ENCODE peak calls at places on chromosomes 11 and 22, in six cellular contexts. One of them, this sample, is unnamed.

GRCh38 chr11:63022422-63022821 is 6.8 kb upstream of the SLC22A8 start:
- DNase-seq in fibroblast of pulmonary artery: no peak
- DNase-seq in neural progenitor cell: no peak
- DNase-seq in GM10248: no peak
- DNase-seq in cardiac fibroblast: no peak
- DNase-seq in AG10803: no peak
- DNase-seq in this sample: no peak

GRCh38 chr11:29260939-29261705 is 755.7 kb downstream of the KCNA4 start:
- DNase-seq in fibroblast of pulmonary artery: peak
- DNase-seq in neural progenitor cell: no peak
- DNase-seq in GM10248: no peak
- DNase-seq in cardiac fibroblast: peak
- DNase-seq in AG10803: peak
- DNase-seq in this sample: no peak

GRCh38 chr22:45490836-45491235 is 11.8 kb upstream of the FBLN1 start:
- DNase-seq in fibroblast of pulmonary artery: no peak
- DNase-seq in neural progenitor cell: no peak
- DNase-seq in GM10248: no peak
- DNase-seq in cardiac fibroblast: no peak
- DNase-seq in AG10803: no peak
- DNase-seq in this sample: no peak

GRCh38 chr11:100671471-100671870 is 15.6 kb upstream of the ARHGAP42 start:
- DNase-seq in fibroblast of pulmonary artery: no peak
- DNase-seq in neural progenitor cell: no peak
- DNase-seq in GM10248: no peak
- DNase-seq in cardiac fibroblast: peak
- DNase-seq in AG10803: no peak
- DNase-seq in this sample: no peak

GRCh38 chr11:12163181-12163841 is 52.9 kb downstream of the MICAL2 start:
- DNase-seq in fibroblast of pulmonary artery: peak
- DNase-seq in neural progenitor cell: no peak
- DNase-seq in GM10248: no peak
- DNase-seq in cardiac fibroblast: peak
- DNase-seq in AG10803: peak
- DNase-seq in this sample: no peak

GRCh38 chr11:95239871-95240648 is 9.1 kb upstream of the SESN3 start:
- DNase-seq in fibroblast of pulmonary artery: no peak
- DNase-seq in neural progenitor cell: no peak
- DNase-seq in GM10248: no peak
- DNase-seq in cardiac fibroblast: no peak
- DNase-seq in AG10803: no peak
- DNase-seq in this sample: no peak

GRCh38 chr22:27564806-27565205 is 236.8 kb downstream of the MN1 start:
- DNase-seq in fibroblast of pulmonary artery: no peak
- DNase-seq in neural progenitor cell: no peak
- DNase-seq in GM10248: no peak
- DNase-seq in cardiac fibroblast: no peak
- DNase-seq in AG10803: no peak
- DNase-seq in this sample: no peak

GRCh38 chr22:37566329-37566837 is 6.1 kb downstream of the CDC42EP1 start:
- DNase-seq in fibroblast of pulmonary artery: no peak
- DNase-seq in neural progenitor cell: no peak
- DNase-seq in GM10248: peak
- DNase-seq in cardiac fibroblast: no peak
- DNase-seq in AG10803: no peak
- DNase-seq in this sample: no peak

GRCh38 chr11:11722246-11722645 is 100.4 kb upstream of the GALNT18 start:
- DNase-seq in fibroblast of pulmonary artery: no peak
- DNase-seq in neural progenitor cell: no peak
- DNase-seq in GM10248: no peak
- DNase-seq in cardiac fibroblast: no peak
- DNase-seq in AG10803: no peak
- DNase-seq in this sample: no peak

GRCh38 chr11:93986716-93987115 is 34.4 kb upstream of the HEPHL1 start:
- DNase-seq in fibroblast of pulmonary artery: peak
- DNase-seq in neural progenitor cell: no peak
- DNase-seq in GM10248: no peak
- DNase-seq in cardiac fibroblast: peak
- DNase-seq in AG10803: peak
- DNase-seq in this sample: no peak

GRCh38 chr22:50247748-50248147 is 2.9 kb upstream of the TUBGCP6 start:
- DNase-seq in fibroblast of pulmonary artery: peak
- DNase-seq in neural progenitor cell: peak
- DNase-seq in GM10248: peak
- DNase-seq in cardiac fibroblast: peak
- DNase-seq in AG10803: peak
- DNase-seq in this sample: peak

GRCh38 chr11:33065445-33066178 is 26.2 kb downstream of the TCP11L1 start:
- DNase-seq in fibroblast of pulmonary artery: peak
- DNase-seq in neural progenitor cell: peak
- DNase-seq in GM10248: peak
- DNase-seq in cardiac fibroblast: peak
- DNase-seq in AG10803: peak
- DNase-seq in this sample: peak

GRCh38 chr22:23054531-23055257 is 15.6 kb upstream of the GNAZ start:
- DNase-seq in fibroblast of pulmonary artery: no peak
- DNase-seq in neural progenitor cell: no peak
- DNase-seq in GM10248: peak
- DNase-seq in cardiac fibroblast: no peak
- DNase-seq in AG10803: no peak
- DNase-seq in this sample: no peak

GRCh38 chr11:117928818-117929567 is at the start of gene TMPRSS13:
- DNase-seq in fibroblast of pulmonary artery: no peak
- DNase-seq in neural progenitor cell: no peak
- DNase-seq in GM10248: no peak
- DNase-seq in cardiac fibroblast: no peak
- DNase-seq in AG10803: no peak
- DNase-seq in this sample: no peak

GRCh38 chr11:44088377-44088776 is 7.1 kb upstream of the EXT2 start:
- DNase-seq in fibroblast of pulmonary artery: no peak
- DNase-seq in neural progenitor cell: no peak
- DNase-seq in GM10248: no peak
- DNase-seq in cardiac fibroblast: no peak
- DNase-seq in AG10803: no peak
- DNase-seq in this sample: no peak

GRCh38 chr11:57515332-57516060 is at the start of gene SLC43A1:
- DNase-seq in fibroblast of pulmonary artery: peak
- DNase-seq in neural progenitor cell: peak
- DNase-seq in GM10248: peak
- DNase-seq in cardiac fibroblast: peak
- DNase-seq in AG10803: peak
- DNase-seq in this sample: peak

GRCh38 chr22:36892292-36892691 is 21.1 kb upstream of the CSF2RB start:
- DNase-seq in fibroblast of pulmonary artery: peak
- DNase-seq in neural progenitor cell: no peak
- DNase-seq in GM10248: no peak
- DNase-seq in cardiac fibroblast: no peak
- DNase-seq in AG10803: no peak
- DNase-seq in this sample: no peak

GRCh38 chr22:37198290-37199102 is 10.4 kb upstream of the C1QTNF6 start:
- DNase-seq in fibroblast of pulmonary artery: peak
- DNase-seq in neural progenitor cell: peak
- DNase-seq in GM10248: peak
- DNase-seq in cardiac fibroblast: peak
- DNase-seq in AG10803: peak
- DNase-seq in this sample: peak

GRCh38 chr11:27524155-27524554 is 17.6 kb upstream of the LIN7C start:
- DNase-seq in fibroblast of pulmonary artery: peak
- DNase-seq in neural progenitor cell: peak
- DNase-seq in GM10248: no peak
- DNase-seq in cardiac fibroblast: peak
- DNase-seq in AG10803: peak
- DNase-seq in this sample: no peak

GRCh38 chr22:41636467-41636866 is 15.4 kb downstream of the XRCC6 start:
- DNase-seq in fibroblast of pulmonary artery: peak
- DNase-seq in neural progenitor cell: no peak
- DNase-seq in GM10248: no peak
- DNase-seq in cardiac fibroblast: peak
- DNase-seq in AG10803: peak
- DNase-seq in this sample: no peak

GRCh38 chr11:12144306-12145174 is 34.1 kb downstream of the MICAL2 start:
- DNase-seq in fibroblast of pulmonary artery: no peak
- DNase-seq in neural progenitor cell: no peak
- DNase-seq in GM10248: no peak
- DNase-seq in cardiac fibroblast: no peak
- DNase-seq in AG10803: no peak
- DNase-seq in this sample: no peak

GRCh38 chr11:124778281-124778680 is 16.2 kb upstream of the ESAM start:
- DNase-seq in fibroblast of pulmonary artery: no peak
- DNase-seq in neural progenitor cell: no peak
- DNase-seq in GM10248: no peak
- DNase-seq in cardiac fibroblast: no peak
- DNase-seq in AG10803: no peak
- DNase-seq in this sample: no peak
- TF ChIP-seq CTCF in fibroblast of pulmonary artery: peak
- TF ChIP-seq CTCF in neural progenitor cell: peak
- TF ChIP-seq CTCF in GM10248: no peak
- TF ChIP-seq CTCF in cardiac fibroblast: peak
- TF ChIP-seq CTCF in AG10803: no peak
- TF ChIP-seq CTCF in this sample: no peak

GRCh38 chr11:110432713-110433392 is 3.1 kb downstream of the FDX1 start:
- DNase-seq in fibroblast of pulmonary artery: peak
- DNase-seq in neural progenitor cell: peak
- DNase-seq in GM10248: no peak
- DNase-seq in cardiac fibroblast: peak
- DNase-seq in AG10803: peak
- DNase-seq in this sample: no peak
- TF ChIP-seq CTCF in fibroblast of pulmonary artery: no peak
- TF ChIP-seq CTCF in neural progenitor cell: no peak
- TF ChIP-seq CTCF in GM10248: no peak
- TF ChIP-seq CTCF in cardiac fibroblast: no peak
- TF ChIP-seq CTCF in AG10803: peak
- TF ChIP-seq CTCF in this sample: no peak

GRCh38 chr11:60767388-60767811 is 10.7 kb downstream of the MS4A15 start:
- DNase-seq in fibroblast of pulmonary artery: no peak
- DNase-seq in neural progenitor cell: peak
- DNase-seq in GM10248: no peak
- DNase-seq in cardiac fibroblast: no peak
- DNase-seq in AG10803: no peak
- DNase-seq in this sample: peak
- TF ChIP-seq CTCF in fibroblast of pulmonary artery: peak
- TF ChIP-seq CTCF in neural progenitor cell: peak
- TF ChIP-seq CTCF in GM10248: peak
- TF ChIP-seq CTCF in cardiac fibroblast: peak
- TF ChIP-seq CTCF in AG10803: no peak
- TF ChIP-seq CTCF in this sample: peak

GRCh38 chr11:47274495-47275235 is 4.7 kb downstream of the MADD start:
- DNase-seq in fibroblast of pulmonary artery: no peak
- DNase-seq in neural progenitor cell: no peak
- DNase-seq in GM10248: no peak
- DNase-seq in cardiac fibroblast: no peak
- DNase-seq in AG10803: no peak
- DNase-seq in this sample: no peak
- TF ChIP-seq CTCF in fibroblast of pulmonary artery: no peak
- TF ChIP-seq CTCF in neural progenitor cell: no peak
- TF ChIP-seq CTCF in GM10248: no peak
- TF ChIP-seq CTCF in cardiac fibroblast: no peak
- TF ChIP-seq CTCF in AG10803: no peak
- TF ChIP-seq CTCF in this sample: no peak

DNA sequence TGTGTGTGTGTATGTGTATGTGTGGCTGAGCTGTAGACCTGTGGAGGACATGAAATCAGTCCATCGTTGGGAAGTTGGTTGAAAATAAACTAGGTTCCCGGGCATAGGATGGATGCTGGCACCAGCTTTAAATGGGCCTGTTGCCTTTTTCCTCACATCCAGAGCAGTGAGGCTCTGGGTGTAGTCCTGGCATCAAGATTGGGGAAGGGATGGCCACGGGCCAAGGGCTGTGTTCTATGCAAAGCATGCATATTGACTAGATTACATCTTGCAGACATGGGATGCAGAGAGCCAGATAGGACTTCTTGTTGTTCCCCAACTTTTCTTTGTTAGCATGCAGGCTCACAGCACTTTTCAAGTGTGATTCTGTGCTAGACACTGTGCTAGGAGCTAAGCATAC is 302.0 kb upstream of the NCAM1 start:
- DNase-seq in fibroblast of pulmonary artery: no peak
- DNase-seq in neural progenitor cell: no peak
- DNase-seq in GM10248: no peak
- DNase-seq in cardiac fibroblast: no peak
- DNase-seq in AG10803: no peak
- DNase-seq in this sample: no peak
- TF ChIP-seq CTCF in fibroblast of pulmonary artery: no peak
- TF ChIP-seq CTCF in neural progenitor cell: no peak
- TF ChIP-seq CTCF in GM10248: no peak
- TF ChIP-seq CTCF in cardiac fibroblast: no peak
- TF ChIP-seq CTCF in AG10803: no peak
- TF ChIP-seq CTCF in this sample: no peak

GRCh38 chr11:65911682-65912568 is 6.9 kb downstream of the C11orf68 start:
- DNase-seq in fibroblast of pulmonary artery: peak
- DNase-seq in neural progenitor cell: peak
- DNase-seq in GM10248: no peak
- DNase-seq in cardiac fibroblast: peak
- DNase-seq in AG10803: peak
- DNase-seq in this sample: no peak
- TF ChIP-seq CTCF in fibroblast of pulmonary artery: peak
- TF ChIP-seq CTCF in neural progenitor cell: peak
- TF ChIP-seq CTCF in GM10248: no peak
- TF ChIP-seq CTCF in cardiac fibroblast: peak
- TF ChIP-seq CTCF in AG10803: peak
- TF ChIP-seq CTCF in this sample: no peak